ENCODE peak calls at places on chromosomes 4 and X, in eight cellular contexts. One of them, this sample, is unnamed.

GRCh38 chr4:54683616-54684346 is 26.0 kb downstream of the KIT start:
- DNase-seq in HCT116: peak
- DNase-seq in PC-3: peak
- DNase-seq in OCI-LY7: peak
- DNase-seq in GM23248: peak
- DNase-seq in GM23338: peak
- DNase-seq in SK-N-SH: no peak
- DNase-seq in neural progenitor cell: peak
- DNase-seq in this sample: no peak

GRCh38 chrX:8783100-8784098 is 17.8 kb downstream of the FAM9A start:
- DNase-seq in HCT116: no peak
- DNase-seq in PC-3: peak
- DNase-seq in OCI-LY7: no peak
- DNase-seq in GM23338: peak
- DNase-seq in neural progenitor cell: peak
- DNase-seq in SK-N-SH: peak
- DNase-seq in GM23248: peak
- DNase-seq in this sample: no peak

GRCh38 chr4:3531306-3531886 is 826 bp downstream of the LRPAP1 start:
- DNase-seq in HCT116: no peak
- DNase-seq in GM23248: no peak
- DNase-seq in PC-3: no peak
- DNase-seq in GM23338: no peak
- DNase-seq in neural progenitor cell: no peak
- DNase-seq in OCI-LY7: peak
- DNase-seq in SK-N-SH: no peak
- DNase-seq in this sample: peak

GRCh38 chr4:145231906-145232700 is 51.7 kb upstream of the OTUD4 start:
- DNase-seq in neural progenitor cell: no peak
- DNase-seq in OCI-LY7: no peak
- DNase-seq in PC-3: peak
- DNase-seq in SK-N-SH: no peak
- DNase-seq in HCT116: no peak
- DNase-seq in GM23248: peak
- DNase-seq in GM23338: no peak
- DNase-seq in this sample: no peak

GRCh38 chrX:44035576-44035975 is 62.4 kb upstream of the NDP start:
- DNase-seq in HCT116: no peak
- DNase-seq in GM23338: no peak
- DNase-seq in neural progenitor cell: no peak
- DNase-seq in OCI-LY7: no peak
- DNase-seq in GM23248: peak
- DNase-seq in PC-3: no peak
- DNase-seq in SK-N-SH: no peak
- DNase-seq in this sample: no peak

GRCh38 chr4:124711469-124712416 is 789 bp downstream of the ANKRD50 start:
- DNase-seq in neural progenitor cell: peak
- DNase-seq in OCI-LY7: peak
- DNase-seq in GM23338: peak
- DNase-seq in SK-N-SH: peak
- DNase-seq in GM23248: peak
- DNase-seq in PC-3: peak
- DNase-seq in HCT116: peak
- DNase-seq in this sample: peak

GRCh38 chr4:164572877-164573279 is 181.1 kb upstream of the SMIM31 start:
- DNase-seq in GM23248: peak
- DNase-seq in GM23338: no peak
- DNase-seq in HCT116: peak
- DNase-seq in OCI-LY7: no peak
- DNase-seq in SK-N-SH: no peak
- DNase-seq in neural progenitor cell: no peak
- DNase-seq in PC-3: peak
- DNase-seq in this sample: no peak

GRCh38 chr4:102438873-102439614 is 62.1 kb upstream of the NFKB1 start:
- DNase-seq in GM23338: peak
- DNase-seq in SK-N-SH: no peak
- DNase-seq in neural progenitor cell: no peak
- DNase-seq in GM23248: peak
- DNase-seq in OCI-LY7: no peak
- DNase-seq in HCT116: no peak
- DNase-seq in PC-3: peak
- DNase-seq in this sample: peak

GRCh38 chr4:130238121-130238520 is 1142.2 kb downstream of the C4orf33 start:
- DNase-seq in neural progenitor cell: no peak
- DNase-seq in OCI-LY7: no peak
- DNase-seq in HCT116: no peak
- DNase-seq in GM23338: no peak
- DNase-seq in GM23248: no peak
- DNase-seq in SK-N-SH: no peak
- DNase-seq in PC-3: peak
- DNase-seq in this sample: no peak

GRCh38 chr4:184384056-184384809 is 90.1 kb downstream of the IRF2 start:
- DNase-seq in SK-N-SH: no peak
- DNase-seq in GM23338: peak
- DNase-seq in GM23248: peak
- DNase-seq in neural progenitor cell: peak
- DNase-seq in PC-3: peak
- DNase-seq in OCI-LY7: peak
- DNase-seq in HCT116: no peak
- DNase-seq in this sample: peak

GRCh38 chr4:142396279-142396678 is 449.8 kb downstream of the INPP4B start:
- DNase-seq in OCI-LY7: no peak
- DNase-seq in GM23338: no peak
- DNase-seq in HCT116: no peak
- DNase-seq in SK-N-SH: no peak
- DNase-seq in GM23248: peak
- DNase-seq in neural progenitor cell: no peak
- DNase-seq in PC-3: peak
- DNase-seq in this sample: no peak

GRCh38 chrX:9340619-9341304 is 124.1 kb upstream of the TBL1X start:
- DNase-seq in GM23248: peak
- DNase-seq in neural progenitor cell: peak
- DNase-seq in GM23338: peak
- DNase-seq in SK-N-SH: peak
- DNase-seq in HCT116: no peak
- DNase-seq in PC-3: peak
- DNase-seq in OCI-LY7: peak
- DNase-seq in this sample: peak

GRCh38 chr4:71307729-71308128 is 31.1 kb upstream of the SLC4A4 start:
- DNase-seq in HCT116: no peak
- DNase-seq in PC-3: no peak
- DNase-seq in GM23248: no peak
- DNase-seq in OCI-LY7: no peak
- DNase-seq in SK-N-SH: no peak
- DNase-seq in GM23338: no peak
- DNase-seq in neural progenitor cell: no peak
- DNase-seq in this sample: no peak

GRCh38 chrX:40039887-40040286 is 57.9 kb downstream of the BCOR start:
- DNase-seq in PC-3: no peak
- DNase-seq in neural progenitor cell: no peak
- DNase-seq in OCI-LY7: peak
- DNase-seq in SK-N-SH: no peak
- DNase-seq in GM23248: no peak
- DNase-seq in GM23338: no peak
- DNase-seq in HCT116: no peak
- DNase-seq in this sample: no peak

GRCh38 chr4:6468376-6468775 is 4.0 kb downstream of the PPP2R2C start:
- DNase-seq in GM23248: no peak
- DNase-seq in HCT116: no peak
- DNase-seq in SK-N-SH: no peak
- DNase-seq in GM23338: no peak
- DNase-seq in PC-3: no peak
- DNase-seq in neural progenitor cell: no peak
- DNase-seq in OCI-LY7: no peak
- DNase-seq in this sample: no peak

GRCh38 chr4:6467600-6467999 is 4.8 kb downstream of the PPP2R2C start:
- DNase-seq in HCT116: no peak
- DNase-seq in OCI-LY7: no peak
- DNase-seq in GM23248: no peak
- DNase-seq in GM23338: no peak
- DNase-seq in SK-N-SH: no peak
- DNase-seq in neural progenitor cell: no peak
- DNase-seq in PC-3: no peak
- DNase-seq in this sample: no peak

GRCh38 chr4:6465985-6466384 is 6.4 kb downstream of the PPP2R2C start:
- DNase-seq in GM23338: no peak
- DNase-seq in HCT116: no peak
- DNase-seq in neural progenitor cell: no peak
- DNase-seq in GM23248: no peak
- DNase-seq in OCI-LY7: no peak
- DNase-seq in SK-N-SH: peak
- DNase-seq in PC-3: no peak
- DNase-seq in this sample: no peak

GRCh38 chr4:6464842-6465588 is 7.4 kb downstream of the PPP2R2C start:
- DNase-seq in GM23338: peak
- DNase-seq in neural progenitor cell: no peak
- DNase-seq in OCI-LY7: peak
- DNase-seq in PC-3: peak
- DNase-seq in SK-N-SH: peak
- DNase-seq in HCT116: no peak
- DNase-seq in GM23248: no peak
- DNase-seq in this sample: no peak

GRCh38 chr4:6466756-6467381 is 5.5 kb downstream of the PPP2R2C start:
- DNase-seq in HCT116: no peak
- DNase-seq in OCI-LY7: no peak
- DNase-seq in PC-3: no peak
- DNase-seq in neural progenitor cell: no peak
- DNase-seq in GM23338: no peak
- DNase-seq in GM23248: no peak
- DNase-seq in SK-N-SH: no peak
- DNase-seq in this sample: no peak
- H3K4me2 ChIP-seq in HCT116: no peak
- H3K4me2 ChIP-seq in OCI-LY7: no peak
- H3K4me2 ChIP-seq in PC-3: no peak
- H3K4me2 ChIP-seq in neural progenitor cell: no peak
- H3K4me2 ChIP-seq in GM23338: no peak
- H3K4me2 ChIP-seq in GM23248: no peak
- H3K4me2 ChIP-seq in SK-N-SH: no peak
- H3K4me2 ChIP-seq in this sample: no peak

GRCh38 chr4:41865306-41865980 is 69.8 kb upstream of the TMEM33 start:
- DNase-seq in SK-N-SH: no peak
- DNase-seq in OCI-LY7: no peak
- DNase-seq in GM23248: peak
- DNase-seq in PC-3: no peak
- DNase-seq in GM23338: peak
- DNase-seq in neural progenitor cell: peak
- DNase-seq in HCT116: no peak
- DNase-seq in this sample: no peak
- TF ChIP-seq EZH2phosphoT487 in SK-N-SH: no peak
- TF ChIP-seq EZH2phosphoT487 in OCI-LY7: no peak
- TF ChIP-seq EZH2phosphoT487 in GM23248: peak
- TF ChIP-seq EZH2phosphoT487 in PC-3: no peak
- TF ChIP-seq EZH2phosphoT487 in GM23338: peak
- TF ChIP-seq EZH2phosphoT487 in neural progenitor cell: peak
- TF ChIP-seq EZH2phosphoT487 in HCT116: no peak
- TF ChIP-seq EZH2phosphoT487 in this sample: peak

GRCh38 chr4:173505924-173506779 is 23.9 kb downstream of the HAND2 start:
- DNase-seq in PC-3: peak
- DNase-seq in neural progenitor cell: peak
- DNase-seq in OCI-LY7: peak
- DNase-seq in SK-N-SH: peak
- DNase-seq in GM23248: peak
- DNase-seq in HCT116: peak
- DNase-seq in GM23338: peak
- DNase-seq in this sample: peak

GRCh38 chr4:173507471-173508385 is 22.3 kb downstream of the HAND2 start:
- DNase-seq in OCI-LY7: no peak
- DNase-seq in SK-N-SH: peak
- DNase-seq in GM23248: no peak
- DNase-seq in HCT116: no peak
- DNase-seq in neural progenitor cell: peak
- DNase-seq in PC-3: no peak
- DNase-seq in GM23338: peak
- DNase-seq in this sample: peak

GRCh38 chr4:173509031-173510001 is 20.7 kb downstream of the HAND2 start:
- DNase-seq in SK-N-SH: peak
- DNase-seq in HCT116: no peak
- DNase-seq in OCI-LY7: no peak
- DNase-seq in neural progenitor cell: peak
- DNase-seq in GM23338: peak
- DNase-seq in PC-3: no peak
- DNase-seq in GM23248: peak
- DNase-seq in this sample: peak

GRCh38 chr4:173508386-173509002 is 21.5 kb downstream of the HAND2 start:
- DNase-seq in PC-3: no peak
- DNase-seq in HCT116: no peak
- DNase-seq in GM23248: peak
- DNase-seq in OCI-LY7: no peak
- DNase-seq in GM23338: peak
- DNase-seq in neural progenitor cell: peak
- DNase-seq in SK-N-SH: peak
- DNase-seq in this sample: peak

GRCh38 chr4:173506780-173507211 is 23.2 kb downstream of the HAND2 start:
- DNase-seq in GM23248: no peak
- DNase-seq in neural progenitor cell: peak
- DNase-seq in SK-N-SH: peak
- DNase-seq in HCT116: no peak
- DNase-seq in OCI-LY7: no peak
- DNase-seq in GM23338: peak
- DNase-seq in PC-3: no peak
- DNase-seq in this sample: no peak
- H3K4me2 ChIP-seq in GM23248: no peak
- H3K4me2 ChIP-seq in neural progenitor cell: peak
- H3K4me2 ChIP-seq in SK-N-SH: peak
- H3K4me2 ChIP-seq in HCT116: no peak
- H3K4me2 ChIP-seq in OCI-LY7: no peak
- H3K4me2 ChIP-seq in GM23338: peak
- H3K4me2 ChIP-seq in PC-3: no peak
- H3K4me2 ChIP-seq in this sample: peak

GRCh38 chr4:156896536-156896935 is 75.1 kb downstream of the PDGFC start:
- DNase-seq in GM23338: no peak
- DNase-seq in GM23248: no peak
- DNase-seq in PC-3: no peak
- DNase-seq in HCT116: no peak
- DNase-seq in OCI-LY7: no peak
- DNase-seq in SK-N-SH: no peak
- DNase-seq in neural progenitor cell: no peak
- DNase-seq in this sample: no peak

GRCh38 chr4:156898373-156899117 is 73.1 kb downstream of the PDGFC start:
- DNase-seq in HCT116: no peak
- DNase-seq in GM23248: peak
- DNase-seq in OCI-LY7: no peak
- DNase-seq in neural progenitor cell: no peak
- DNase-seq in PC-3: peak
- DNase-seq in GM23338: no peak
- DNase-seq in SK-N-SH: no peak
- DNase-seq in this sample: no peak

GRCh38 chr4:156906325-156906724 is 65.3 kb downstream of the PDGFC start:
- DNase-seq in SK-N-SH: no peak
- DNase-seq in HCT116: no peak
- DNase-seq in OCI-LY7: no peak
- DNase-seq in GM23248: no peak
- DNase-seq in GM23338: no peak
- DNase-seq in neural progenitor cell: no peak
- DNase-seq in PC-3: peak
- DNase-seq in this sample: no peak

DNA sequence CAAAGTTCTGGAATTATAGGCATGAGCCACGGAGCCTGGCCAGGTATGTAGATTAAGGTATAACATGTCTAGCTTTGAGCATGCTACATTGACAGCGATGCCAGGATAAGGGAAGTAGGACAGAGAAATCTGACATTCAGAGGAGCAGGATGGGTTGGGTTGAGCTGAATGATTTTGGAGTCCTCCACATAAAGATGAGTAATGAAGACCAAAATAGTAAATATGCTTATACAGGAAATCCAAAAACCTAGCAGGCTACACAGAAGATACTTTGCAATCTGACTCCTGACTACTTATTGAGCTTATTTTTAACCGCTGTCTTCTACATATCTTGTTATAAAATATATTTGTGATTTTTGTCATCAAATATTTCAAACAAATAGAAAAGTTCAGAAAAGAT is 69.7 kb downstream of the PDGFC start:
- DNase-seq in neural progenitor cell: no peak
- DNase-seq in PC-3: peak
- DNase-seq in SK-N-SH: no peak
- DNase-seq in OCI-LY7: no peak
- DNase-seq in GM23338: no peak
- DNase-seq in HCT116: no peak
- DNase-seq in GM23248: peak
- DNase-seq in this sample: no peak
- TF ChIP-seq EZH2phosphoT487 in neural progenitor cell: no peak
- TF ChIP-seq EZH2phosphoT487 in PC-3: no peak
- TF ChIP-seq EZH2phosphoT487 in SK-N-SH: no peak
- TF ChIP-seq EZH2phosphoT487 in OCI-LY7: no peak
- TF ChIP-seq EZH2phosphoT487 in GM23338: no peak
- TF ChIP-seq EZH2phosphoT487 in HCT116: no peak
- TF ChIP-seq EZH2phosphoT487 in GM23248: no peak
- TF ChIP-seq EZH2phosphoT487 in this sample: no peak